ENCODE peak calls at places on chromosomes 11 and 22, in seven cellular contexts. R is effector memory CD4-positive, alpha-beta T cell; J is activated T-cell treated with anti-CD3 and anti-CD28 coated beads, Interleukin-2, amount 50 U/mL, for 72 hours; S is dorsolateral prefrontal cortex; D is EH; P is fibroblast of pulmonary artery; M is prostate gland. L is an unnamed sample.

GRCh38 chr11:96230686-96231085 is 112.3 kb downstream of the MAML2 start:
- DNase-seq in D (no peak), S (no peak), P (no peak), R (no peak), J (no peak), M (no peak), L (no peak)

GRCh38 chr11:12540913-12541587 is 133.2 kb upstream of the TEAD1 start:
- DNase-seq in M (no peak), S (no peak), R (no peak), J (no peak), D (peak), P (peak), L (no peak)

GRCh38 chr11:3169235-3169951 is 4.3 kb upstream of the OSBPL5 start:
- DNase-seq in J (peak), R (no peak), M (no peak), S (no peak), D (peak), P (peak), L (no peak)

GRCh38 chr11:72333657-72334056 is 89.7 kb upstream of the PHOX2A start:
- DNase-seq in D (peak), P (peak), R (no peak), J (peak), S (no peak), M (no peak), L (no peak)

GRCh38 chr22:34880667-34881066 is 185.3 kb upstream of the ISX start:
- DNase-seq in P (no peak), M (no peak), S (no peak), R (no peak), J (no peak), D (no peak), L (no peak)

GRCh38 chr22:36395061-36395849 is 7.5 kb upstream of the MYH9 start:
- DNase-seq in R (no peak), J (no peak), M (peak), P (no peak), D (no peak), S (no peak), L (no peak)

GRCh38 chr11:119699227-119699626 is 29.8 kb downstream of the NECTIN1 start:
- DNase-seq in R (no peak), M (peak), S (no peak), D (peak), J (no peak), P (peak), L (no peak)

GRCh38 chr22:19355413-19356157 is 64.1 kb upstream of the CLTCL1 start:
- DNase-seq in J (no peak), D (no peak), P (no peak), M (no peak), S (no peak), R (no peak), L (no peak)

GRCh38 chr22:33044059-33044458 is 14.1 kb downstream of the SYN3 start:
- DNase-seq in J (no peak), S (no peak), R (no peak), P (no peak), D (no peak), M (no peak), L (no peak)

GRCh38 chr11:128884703-128885338 is 6.3 kb upstream of the KCNJ5 start:
- DNase-seq in D (peak), M (peak), R (no peak), P (peak), J (peak), S (peak), L (peak)

GRCh38 chr11:65442952-65443351 is 20.4 kb downstream of the NEAT1 start:
- DNase-seq in J (no peak), R (no peak), P (peak), S (no peak), M (peak), D (peak), L (no peak)